ENCODE peak calls at places on chromosomes 6 and 20, in eight cellular contexts. C is GM23248, V is MM.1S, H is HCT116, X is PC-3, Q is OCI-LY7, Z is neural progenitor cell, W is SK-N-SH. K is an unnamed sample. For H3K9me3, the result is how much of the 10 kb centered on the place peaks cover.

GRCh38 chr20:17538517-17539170 is 7.5 kb upstream of the BFSP1 start:
- DNase-seq in C (peak), V (no peak), H (no peak), X (peak), Q (no peak), Z (no peak), W (no peak), K (no peak)

GRCh38 chr6:16319813-16320532 is 81.6 kb downstream of the GMPR start:
- DNase-seq in C (peak), V (peak), H (peak), X (peak), Q (no peak), Z (no peak), W (no peak), K (peak)

GRCh38 chr6:30720738-30721197 is 616 bp downstream of the TUBB start:
- DNase-seq in C (peak), V (peak), H (no peak), X (peak), Q (peak), Z (peak), W (peak), K (peak)

GRCh38 chr20:2814587-2815051 is at the start of gene C20orf141:
- DNase-seq in C (peak), V (no peak), H (no peak), X (peak), Q (no peak), Z (no peak), W (peak), K (peak)

GRCh38 chr6:135250751-135251356 is 69.7 kb downstream of the MYB start:
- DNase-seq in C (no peak), V (no peak), H (no peak), X (no peak), Q (no peak), Z (peak), W (no peak), K (no peak)

GRCh38 chr20:50245561-50246366 is 55.1 kb downstream of the CEBPB start:
- DNase-seq in C (peak), V (no peak), H (peak), X (peak), Q (no peak), Z (no peak), W (no peak), K (peak)

GRCh38 chr6:30200551-30201281 is 12.5 kb downstream of the TRIM26 start:
- DNase-seq in C (no peak), V (peak), H (no peak), X (no peak), Q (peak), Z (no peak), W (no peak), K (no peak)

GRCh38 chr6:53433617-53434285 is 85.0 kb upstream of the ELOVL5 start:
- DNase-seq in C (no peak), V (no peak), H (no peak), X (no peak), Q (no peak), Z (no peak), W (no peak), K (no peak)

GRCh38 chr6:99940582-99940981 is 53.4 kb downstream of the MCHR2 start:
- DNase-seq in C (no peak), V (no peak), H (no peak), X (no peak), Q (no peak), Z (no peak), W (no peak), K (no peak)

GRCh38 chr20:37693203-37693602 is 627 bp upstream of the CTNNBL1 start:
- DNase-seq in C (peak), V (no peak), H (no peak), X (no peak), Q (no peak), Z (no peak), W (peak), K (no peak)

GRCh38 chr6:40516429-40516828 is 70.7 kb downstream of the LRFN2 start:
- DNase-seq in C (no peak), V (no peak), H (no peak), X (no peak), Q (no peak), Z (no peak), W (no peak), K (no peak)

GRCh38 chr20:44224651-44225050 is 14.1 kb upstream of the OSER1 start:
- DNase-seq in C (no peak), V (no peak), H (no peak), X (no peak), Q (no peak), Z (no peak), W (no peak), K (no peak)

GRCh38 chr20:57004416-57004815 is 262.0 kb downstream of the BMP7 start:
- DNase-seq in C (no peak), V (no peak), H (no peak), X (no peak), Q (no peak), Z (no peak), W (no peak), K (no peak)

GRCh38 chr20:57008217-57008616 is 258.2 kb downstream of the BMP7 start:
- DNase-seq in C (peak), V (no peak), H (no peak), X (peak), Q (no peak), Z (peak), W (no peak), K (no peak)

GRCh38 chr20:57007171-57007540 is 259.3 kb downstream of the BMP7 start:
- DNase-seq in C (no peak), V (peak), H (no peak), X (no peak), Q (peak), Z (no peak), W (no peak), K (no peak)

GRCh38 chr20:57005146-57005933 is 261.1 kb downstream of the BMP7 start:
- DNase-seq in C (no peak), V (no peak), H (no peak), X (no peak), Q (no peak), Z (no peak), W (no peak), K (no peak)

DNA sequence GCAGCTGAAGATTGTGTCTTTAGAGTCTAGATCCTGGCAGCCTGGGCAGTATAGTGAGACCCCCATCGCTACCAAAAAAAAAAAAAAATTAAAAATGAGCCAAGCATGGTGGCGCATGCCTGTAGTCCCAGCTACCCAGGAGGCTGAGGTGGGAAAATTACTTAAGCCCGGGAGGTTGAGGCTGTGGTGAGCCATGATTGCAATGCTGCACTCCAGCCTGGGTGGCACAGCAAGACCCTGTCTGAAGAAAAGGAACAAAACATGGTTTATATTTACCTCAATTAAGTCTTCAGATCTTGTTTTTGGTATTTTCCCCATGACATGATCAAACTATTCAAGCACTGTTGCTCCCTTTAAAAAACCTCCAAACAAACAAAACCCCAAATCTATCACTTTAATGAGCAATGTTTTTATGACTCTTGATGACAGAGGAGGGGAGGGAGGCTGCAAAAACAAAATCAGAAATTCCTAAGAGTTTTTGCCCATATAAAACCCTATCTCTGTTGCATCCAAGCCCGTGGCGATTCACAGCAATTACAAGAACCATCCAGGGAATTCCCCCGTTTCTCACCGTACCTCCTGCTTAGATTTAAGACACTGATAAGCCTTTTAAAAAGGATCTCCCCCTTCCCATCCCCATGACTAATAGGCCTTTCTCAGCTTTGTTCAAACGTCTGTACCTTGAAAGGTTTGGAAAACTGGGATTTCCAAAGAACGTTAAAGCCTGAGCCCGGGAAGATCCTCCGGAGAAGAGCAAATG is 259.9 kb downstream of the BMP7 start:
- DNase-seq in C (peak), V (peak), H (no peak), X (peak), Q (no peak), Z (peak), W (no peak), K (no peak)
- H3K4me2 ChIP-seq in C (peak), V (peak), H (peak), X (peak), Q (no peak), Z (peak), W (no peak), K (peak)

GRCh38 chr6:46628976-46629375 is 23.6 kb downstream of the CYP39A1 start:
- DNase-seq in C (no peak), V (no peak), H (no peak), X (no peak), Q (no peak), Z (no peak), W (no peak), K (no peak)

GRCh38 chr6:46626228-46626909 is 26.2 kb downstream of the CYP39A1 start:
- DNase-seq in C (peak), V (peak), H (peak), X (peak), Q (peak), Z (peak), W (peak), K (peak)

GRCh38 chr6:46628498-46628897 is 24.1 kb downstream of the CYP39A1 start:
- DNase-seq in C (no peak), V (no peak), H (no peak), X (no peak), Q (no peak), Z (no peak), W (no peak), K (no peak)

GRCh38 chr6:46629698-46630097 is 22.9 kb downstream of the CYP39A1 start:
- DNase-seq in C (no peak), V (no peak), H (no peak), X (no peak), Q (no peak), Z (no peak), W (no peak), K (no peak)

GRCh38 chr6:46626976-46627375 is 25.6 kb downstream of the CYP39A1 start:
- DNase-seq in C (no peak), V (no peak), H (no peak), X (no peak), Q (peak), Z (no peak), W (no peak), K (no peak)
- TF ChIP-seq EZH2phosphoT487 in C (no peak), V (no peak), H (no peak), X (no peak), Q (no peak), Z (no peak), W (no peak), K (no peak)

DNA sequence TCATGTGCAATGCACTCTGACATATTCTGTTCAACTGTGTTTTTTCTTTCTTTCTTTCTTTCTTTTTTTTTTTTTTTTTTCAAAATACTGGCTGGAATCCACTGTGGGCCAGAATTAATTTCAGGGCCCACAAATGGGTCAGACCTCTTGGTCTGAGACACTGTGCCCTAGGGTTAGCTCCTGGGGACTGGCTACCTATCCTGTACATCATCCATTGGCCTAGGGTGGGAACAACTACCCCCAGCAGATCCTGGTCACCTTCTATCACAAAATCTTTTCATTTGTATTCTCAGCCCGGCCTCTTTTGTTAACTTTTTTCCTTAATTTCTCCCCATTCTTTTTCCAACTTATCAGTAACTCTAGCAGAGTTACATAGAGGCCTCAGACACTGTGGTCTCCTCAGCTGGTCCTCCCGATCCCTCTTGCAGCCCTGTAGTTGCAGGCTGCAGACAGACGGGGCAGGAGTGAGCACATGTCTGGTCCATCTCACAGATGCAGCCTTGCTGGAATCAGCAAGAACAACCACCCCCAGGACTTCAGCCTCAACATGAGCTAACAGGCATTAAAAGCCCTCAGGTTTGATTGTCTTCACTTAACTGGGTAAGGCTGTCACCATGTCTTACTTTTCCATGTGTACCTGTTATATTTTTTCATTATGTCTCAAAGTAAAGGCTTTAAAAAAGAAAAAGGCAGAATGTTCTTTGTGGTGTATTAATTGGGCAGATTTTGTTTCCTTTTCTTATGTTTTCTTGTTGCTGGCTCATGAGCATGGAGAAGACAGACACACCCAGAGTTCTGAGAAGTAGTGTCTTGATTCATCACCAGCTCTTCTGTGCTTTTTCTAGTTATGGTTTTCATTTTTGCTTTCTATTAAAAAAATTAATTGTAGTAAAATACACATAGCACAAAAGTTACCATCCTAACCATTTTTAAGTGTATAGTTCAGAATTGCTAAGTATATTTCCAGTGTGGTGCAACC is 41.2 kb downstream of the TXLNB start:
- DNase-seq in C (peak), V (peak), H (peak), X (peak), Q (peak), Z (peak), W (peak), K (peak)
- H3K9me3 ChIP-seq in C (under half), V (under half), H (under half), X (under half), Q (under half), Z (under half), W (under half), K (under half)

GRCh38 chr20:62555642-62556420 is 80.0 kb upstream of the GATA5 start:
- DNase-seq in C (peak), V (no peak), H (no peak), X (no peak), Q (no peak), Z (no peak), W (peak), K (no peak)

GRCh38 chr20:62554898-62555641 is 79.3 kb upstream of the GATA5 start:
- DNase-seq in C (no peak), V (no peak), H (no peak), X (no peak), Q (no peak), Z (no peak), W (no peak), K (no peak)

GRCh38 chr20:62558779-62559178 is 83.0 kb upstream of the GATA5 start:
- DNase-seq in C (no peak), V (no peak), H (no peak), X (no peak), Q (no peak), Z (no peak), W (no peak), K (no peak)

GRCh38 chr20:62557999-62558408 is 82.2 kb upstream of the GATA5 start:
- DNase-seq in C (no peak), V (no peak), H (no peak), X (no peak), Q (no peak), Z (no peak), W (no peak), K (no peak)

DNA sequence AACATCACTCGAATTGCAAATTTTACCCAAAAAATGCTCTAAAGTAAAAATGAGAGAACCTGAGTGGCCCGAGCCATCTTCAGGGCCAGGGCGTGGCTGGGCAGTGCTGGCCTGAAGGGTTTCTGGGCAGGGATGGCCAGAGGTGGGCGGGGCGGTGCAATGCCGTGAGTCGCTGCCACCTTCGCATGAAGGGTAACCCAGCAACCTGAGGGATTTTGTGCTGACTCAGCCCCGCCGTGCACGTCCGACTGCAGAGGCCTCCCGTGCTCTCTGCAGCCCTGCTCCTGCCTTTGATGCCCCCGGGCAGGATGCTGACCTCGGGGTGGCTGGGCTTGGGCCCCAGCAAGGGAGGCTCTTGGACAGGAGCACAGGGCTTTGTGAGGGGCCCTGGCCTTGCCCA is 81.6 kb upstream of the GATA5 start:
- DNase-seq in C (peak), V (no peak), H (peak), X (peak), Q (no peak), Z (no peak), W (no peak), K (no peak)
- H3K4me2 ChIP-seq in C (no peak), V (no peak), H (peak), X (no peak), Q (no peak), Z (no peak), W (no peak), K (no peak)

GRCh38 chr20:56897318-56897962 is 268.3 kb downstream of the TFAP2C start:
- DNase-seq in C (no peak), V (no peak), H (no peak), X (no peak), Q (no peak), Z (peak), W (no peak), K (no peak)

GRCh38 chr20:56903858-56904257 is 274.8 kb downstream of the TFAP2C start:
- DNase-seq in C (no peak), V (no peak), H (no peak), X (no peak), Q (no peak), Z (no peak), W (no peak), K (no peak)

GRCh38 chr20:56900252-56900651 is 271.1 kb downstream of the TFAP2C start:
- DNase-seq in C (no peak), V (no peak), H (no peak), X (no peak), Q (no peak), Z (no peak), W (no peak), K (no peak)

GRCh38 chr20:56899495-56899894 is 270.4 kb downstream of the TFAP2C start:
- DNase-seq in C (no peak), V (no peak), H (no peak), X (no peak), Q (no peak), Z (no peak), W (no peak), K (no peak)

GRCh38 chr20:56903421-56903820 is 274.3 kb downstream of the TFAP2C start:
- DNase-seq in C (no peak), V (no peak), H (no peak), X (no peak), Q (no peak), Z (no peak), W (no peak), K (no peak)
- TF ChIP-seq EZH2phosphoT487 in C (no peak), V (no peak), H (no peak), X (no peak), Q (no peak), Z (no peak), W (no peak), K (no peak)

GRCh38 chr6:693737-694038 is 749 bp upstream of the EXOC2 start:
- DNase-seq in C (no peak), V (no peak), H (no peak), X (no peak), Q (no peak), Z (no peak), W (no peak), K (no peak)
- H3K9me3 ChIP-seq in C (under half), V (under half), H (under half), X (under half), Q (under half), Z (under half), W (under half), K (under half)